ENCODE peak calls at places on chromosomes 6 and 20, in ten cellular contexts. X is mesenchymal stem cell, V is left ventricle myocardium inferior, C is heart right ventricle, J is psoas muscle, Y is GM23248, S is A549, A is right lobe of liver, U is GM06990, D is left lung. B is an unnamed sample.
A peak's percentile ranks its signal among the peaks of the same experiment; 100 is the strongest.

GRCh38 chr20:21920231-21920630 is 214.8 kb downstream of the PAX1 start:
- DNase-seq in X (no peak), J (no peak), S (no peak), V (no peak), A (no peak), D (no peak), Y (no peak), C (no peak), U (no peak), B (no peak)

GRCh38 chr6:28940294-28940858 is 16.6 kb upstream of the TRIM27 start:
- DNase-seq in A (no peak), U (no peak), Y (no peak), S (peak; percentile 65), X (no peak), D (no peak), C (peak; percentile 17), J (no peak), V (no peak), B (peak; percentile 21)

GRCh38 chr6:116329156-116329555 is 41.6 kb upstream of the DSE start:
- DNase-seq in J (no peak), D (no peak), C (no peak), U (no peak), X (peak; percentile 42), V (no peak), Y (no peak), S (no peak), A (no peak), B (no peak)

GRCh38 chr6:147643341-147644200 is 135.1 kb downstream of the SAMD5 start:
- DNase-seq in S (no peak), D (no peak), A (no peak), U (no peak), Y (no peak), X (no peak), V (no peak), C (no peak), J (no peak), B (no peak)

GRCh38 chr20:36585410-36586125 is 12.2 kb downstream of the TGIF2 start:
- DNase-seq in U (no peak), S (no peak), J (no peak), C (no peak), Y (peak; percentile 86), D (no peak), V (no peak), X (peak; percentile 31), A (no peak), B (no peak)

GRCh38 chr6:158837684-158838625 is 18.8 kb upstream of the EZR start:
- DNase-seq in D (no peak), V (no peak), J (no peak), C (peak; percentile 35), U (no peak), X (no peak), S (no peak), Y (peak; percentile 47), A (no peak), B (no peak)

GRCh38 chr20:36632147-36632486 is 13.9 kb downstream of the SLA2 start:
- DNase-seq in U (no peak), J (no peak), A (no peak), D (no peak), X (no peak), V (no peak), Y (no peak), S (no peak), C (no peak), B (no peak)

GRCh38 chr6:135250751-135251356 is 69.7 kb downstream of the MYB start:
- DNase-seq in A (no peak), J (no peak), S (no peak), V (no peak), D (no peak), Y (no peak), U (no peak), X (no peak), C (no peak), B (no peak)

GRCh38 chr6:16320533-16321340 is 82.3 kb downstream of the GMPR start:
- DNase-seq in Y (peak; percentile 87), J (no peak), D (no peak), U (no peak), C (no peak), X (peak; percentile 94), V (no peak), S (no peak), A (no peak), B (no peak)

GRCh38 chr6:16318953-16319720 is 80.8 kb downstream of the GMPR start:
- DNase-seq in S (no peak), X (no peak), V (no peak), J (no peak), C (no peak), A (no peak), Y (no peak), U (no peak), D (no peak), B (no peak)

GRCh38 chr6:16321341-16321710 is 82.9 kb downstream of the GMPR start:
- DNase-seq in U (no peak), V (no peak), Y (no peak), J (no peak), D (no peak), A (no peak), C (no peak), S (no peak), X (no peak), B (no peak)

GRCh38 chr6:16318538-16318937 is 80.2 kb downstream of the GMPR start:
- DNase-seq in S (no peak), Y (peak; percentile 97), J (peak; percentile 34), U (no peak), C (no peak), A (no peak), X (peak; percentile 87), V (no peak), D (no peak), B (peak; percentile 10)

GRCh38 chr6:16319813-16320532 is 81.6 kb downstream of the GMPR start:
- DNase-seq in S (peak; percentile 15), X (peak; percentile 98), J (peak; percentile 80), C (peak; percentile 78), Y (peak; percentile 99), D (no peak), U (peak; percentile 71), V (peak; percentile 73), A (no peak), B (peak; percentile 53)
- H3K4me3 ChIP-seq in S (no peak overlapping the region), X (peak overlapping the region; percentile 58), J (peak overlapping the region; percentile 59), C (peak overlapping the region; percentile 22), Y (peak overlapping the region; percentile 65), D (no peak overlapping the region), U (peak overlapping the region; percentile 25), V (peak overlapping the region; percentile 53), A (no peak overlapping the region), B (peak overlapping the region; percentile 8)

GRCh38 chr20:64091340-64091739 is 7.1 kb upstream of the LKAAEAR1 start:
- DNase-seq in D (no peak), X (no peak), J (no peak), S (no peak), V (no peak), A (no peak), U (no peak), C (no peak), Y (no peak), B (no peak)

GRCh38 chr20:64091762-64092161 is 7.6 kb upstream of the LKAAEAR1 start:
- DNase-seq in U (no peak), A (no peak), C (no peak), D (no peak), X (no peak), J (no peak), Y (no peak), S (no peak), V (no peak), B (no peak)

GRCh38 chr20:64093013-64093503 is 8.9 kb upstream of the LKAAEAR1 start:
- DNase-seq in S (peak; percentile 55), D (peak; percentile 30), X (no peak), V (no peak), Y (peak; percentile 17), A (no peak), C (no peak), J (no peak), U (no peak), B (no peak)

GRCh38 chr20:64090165-64090564 is 6.0 kb upstream of the LKAAEAR1 start:
- DNase-seq in S (no peak), X (no peak), U (no peak), Y (no peak), J (no peak), D (peak; percentile 26), A (no peak), V (no peak), C (no peak), B (no peak)

DNA sequence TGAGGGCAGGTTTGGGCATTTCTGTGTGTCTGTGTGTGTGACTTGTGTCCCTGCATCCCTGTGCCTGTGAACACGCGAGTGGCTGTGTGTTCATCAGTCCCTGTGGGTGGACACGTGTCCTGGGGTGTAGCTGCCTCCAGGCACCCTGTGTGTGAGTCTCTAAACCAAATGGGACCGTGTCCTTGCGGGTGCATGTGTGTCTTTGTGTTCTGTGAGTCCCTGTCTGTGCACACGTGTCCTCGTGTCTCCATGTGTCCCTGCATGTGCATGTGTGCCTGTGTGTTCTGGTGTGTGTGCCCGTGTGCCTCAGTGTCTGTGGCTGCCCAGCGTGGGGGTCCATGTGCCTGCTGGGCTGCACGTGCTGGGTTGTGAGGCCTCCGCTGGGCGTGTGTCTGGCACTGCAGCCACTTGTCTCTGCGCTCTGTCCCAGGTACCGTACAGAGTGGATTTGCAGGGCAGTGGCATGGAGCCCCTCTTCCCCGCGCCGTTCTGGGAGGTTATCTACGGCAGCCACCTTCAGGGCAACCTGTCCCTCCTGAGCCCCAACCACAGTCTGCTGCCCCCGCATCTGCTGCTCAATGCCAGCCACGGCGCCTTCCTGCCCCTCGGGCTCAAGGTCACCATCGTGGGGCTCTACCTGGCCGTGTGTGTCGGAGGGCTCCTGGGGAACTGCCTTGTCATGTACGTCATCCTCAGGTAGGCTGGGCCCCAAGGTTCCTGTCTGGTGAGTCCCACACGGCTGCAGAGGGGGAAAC is 8.2 kb upstream of the LKAAEAR1 start:
- DNase-seq in C (no peak), V (no peak), X (no peak), D (peak; percentile 73), A (no peak), J (no peak), Y (no peak), U (no peak), S (no peak), B (no peak)
- H3K4me3 ChIP-seq in C (no peak overlapping the region), V (no peak overlapping the region), X (no peak overlapping the region), D (no peak overlapping the region), A (no peak overlapping the region), J (no peak overlapping the region), Y (no peak overlapping the region), U (no peak overlapping the region), S (no peak overlapping the region), B (no peak overlapping the region)

DNA sequence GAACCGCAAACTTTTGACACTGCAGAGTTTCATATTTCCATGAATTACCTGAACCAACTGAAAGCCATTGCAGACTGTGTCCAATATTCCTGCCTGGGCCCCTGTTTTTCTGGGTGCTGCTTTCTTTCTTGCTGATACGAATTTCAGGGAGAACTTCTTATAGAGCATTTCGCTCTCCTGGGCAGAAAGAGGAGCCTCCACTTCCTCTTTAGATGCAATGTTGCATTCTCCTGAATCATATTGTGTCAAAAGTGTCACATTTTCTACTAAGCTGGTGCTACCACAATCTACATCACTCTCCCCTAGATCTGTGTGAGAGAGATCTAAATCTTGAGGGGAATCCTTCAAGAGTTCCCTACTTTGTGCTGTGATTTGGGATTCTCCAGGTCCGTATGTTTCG is 102.5 kb downstream of the DST start:
- DNase-seq in J (no peak), Y (no peak), X (no peak), C (no peak), S (no peak), U (no peak), A (no peak), D (no peak), V (no peak), B (no peak)
- H3K4me3 ChIP-seq in J (peak overlapping the region; percentile 62), Y (peak overlapping the region; percentile 78), X (peak overlapping the region; percentile 72), C (peak overlapping the region; percentile 60), S (no peak overlapping the region), U (no peak overlapping the region), A (no peak overlapping the region), D (peak overlapping the region; percentile 44), V (peak overlapping the region; percentile 72), B (no peak overlapping the region)

DNA sequence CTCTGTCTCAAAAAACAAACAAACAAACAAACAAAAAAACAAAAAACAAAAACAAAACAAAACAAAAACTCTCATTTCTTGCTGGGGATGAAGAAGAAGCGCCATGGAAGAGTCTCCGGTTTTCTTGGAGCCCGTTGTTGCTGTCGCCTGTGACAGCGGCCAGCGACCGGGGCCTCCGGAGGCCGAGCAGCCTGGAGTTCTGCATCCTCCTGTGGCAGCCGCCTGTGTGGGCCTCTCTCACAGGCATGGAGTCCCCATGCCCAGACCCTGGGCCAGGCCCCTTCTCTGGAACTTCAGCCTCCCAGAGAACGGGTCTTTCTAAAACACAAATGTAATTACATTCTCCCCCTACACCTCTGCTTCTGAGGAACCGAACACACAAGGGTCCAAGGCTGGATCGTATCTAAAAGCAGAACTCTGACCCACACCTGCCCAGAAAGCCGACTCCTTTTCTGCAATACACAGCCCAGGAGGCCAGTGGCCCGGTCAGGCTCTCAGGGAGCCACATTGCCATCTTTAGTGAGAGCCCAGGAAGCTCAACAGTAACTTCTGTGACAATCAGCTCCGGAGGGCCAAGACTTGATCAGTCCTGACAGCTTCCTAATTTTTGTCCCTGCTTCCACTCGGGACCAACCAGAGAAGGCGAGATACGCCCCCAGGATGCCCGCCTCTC is 18.5 kb downstream of the DACT2 start:
- DNase-seq in Y (no peak), X (no peak), S (no peak), A (peak; percentile 42), V (no peak), U (no peak), D (no peak), J (no peak), C (no peak), B (no peak)
- H3K4me3 ChIP-seq in Y (no peak overlapping the region), X (no peak overlapping the region), S (no peak overlapping the region), A (no peak overlapping the region), V (no peak overlapping the region), U (no peak overlapping the region), D (no peak overlapping the region), J (no peak overlapping the region), C (no peak overlapping the region), B (no peak overlapping the region)